ENCODE peak calls at places on chromosomes 7 and 10, in five cellular contexts. One of them, this sample, is unnamed.

GRCh38 chr7:47875406-47875805 is 72.9 kb downstream of the PKD1L1 start:
- DNase-seq in IMR-90: no peak
- DNase-seq in neuronal stem cell: no peak
- DNase-seq in trophoblast cell: no peak
- DNase-seq in H1: no peak
- DNase-seq in this sample: peak

GRCh38 chr7:140262242-140262903 is 85.6 kb upstream of the KDM7A start:
- DNase-seq in IMR-90: no peak
- DNase-seq in neuronal stem cell: no peak
- DNase-seq in trophoblast cell: no peak
- DNase-seq in H1: no peak
- DNase-seq in this sample: no peak

GRCh38 chr10:24721254-24722106 is 2.2 kb downstream of the ARHGAP21 start:
- DNase-seq in IMR-90: peak
- DNase-seq in neuronal stem cell: no peak
- DNase-seq in trophoblast cell: no peak
- DNase-seq in H1: no peak
- DNase-seq in this sample: peak

GRCh38 chr10:84683550-84683949 is 355.2 kb downstream of the CCSER2 start:
- DNase-seq in IMR-90: no peak
- DNase-seq in neuronal stem cell: no peak
- DNase-seq in trophoblast cell: no peak
- DNase-seq in H1: no peak
- DNase-seq in this sample: no peak

GRCh38 chr7:69545175-69545574 is 53.1 kb upstream of the AUTS2 start:
- DNase-seq in IMR-90: no peak
- DNase-seq in neuronal stem cell: no peak
- DNase-seq in trophoblast cell: no peak
- DNase-seq in H1: no peak
- DNase-seq in this sample: no peak

GRCh38 chr7:154698726-154699291 is 304.1 kb downstream of the PAXIP1 start:
- DNase-seq in IMR-90: no peak
- DNase-seq in neuronal stem cell: peak
- DNase-seq in trophoblast cell: no peak
- DNase-seq in H1: peak
- DNase-seq in this sample: no peak

GRCh38 chr7:128914566-128915151 is 4.2 kb upstream of the KCP start:
- DNase-seq in IMR-90: no peak
- DNase-seq in neuronal stem cell: no peak
- DNase-seq in trophoblast cell: no peak
- DNase-seq in H1: no peak
- DNase-seq in this sample: no peak

GRCh38 chr7:95471076-95471475 is 14.7 kb upstream of the ASB4 start:
- DNase-seq in IMR-90: no peak
- DNase-seq in neuronal stem cell: no peak
- DNase-seq in trophoblast cell: no peak
- DNase-seq in H1: no peak
- DNase-seq in this sample: no peak

GRCh38 chr7:117715784-117716445 is 157.3 kb downstream of the CTTNBP2 start:
- DNase-seq in IMR-90: peak
- DNase-seq in neuronal stem cell: peak
- DNase-seq in trophoblast cell: peak
- DNase-seq in H1: no peak
- DNase-seq in this sample: peak

GRCh38 chr7:124275411-124275810 is 242.5 kb upstream of the TMEM229A start:
- DNase-seq in IMR-90: peak
- DNase-seq in neuronal stem cell: no peak
- DNase-seq in trophoblast cell: no peak
- DNase-seq in H1: no peak
- DNase-seq in this sample: no peak

GRCh38 chr7:49643321-49643720 is 130.1 kb upstream of the VWC2 start:
- DNase-seq in IMR-90: no peak
- DNase-seq in neuronal stem cell: peak
- DNase-seq in trophoblast cell: no peak
- DNase-seq in H1: no peak
- DNase-seq in this sample: no peak

GRCh38 chr10:90579602-90580242 is 278.1 kb downstream of the HTR7 start:
- DNase-seq in IMR-90: peak
- DNase-seq in neuronal stem cell: no peak
- DNase-seq in trophoblast cell: peak
- DNase-seq in H1: peak
- DNase-seq in this sample: peak

GRCh38 chr7:111392976-111393762 is 169.1 kb downstream of the IMMP2L start:
- DNase-seq in IMR-90: peak
- DNase-seq in neuronal stem cell: peak
- DNase-seq in trophoblast cell: no peak
- DNase-seq in H1: no peak
- DNase-seq in this sample: peak

DNA sequence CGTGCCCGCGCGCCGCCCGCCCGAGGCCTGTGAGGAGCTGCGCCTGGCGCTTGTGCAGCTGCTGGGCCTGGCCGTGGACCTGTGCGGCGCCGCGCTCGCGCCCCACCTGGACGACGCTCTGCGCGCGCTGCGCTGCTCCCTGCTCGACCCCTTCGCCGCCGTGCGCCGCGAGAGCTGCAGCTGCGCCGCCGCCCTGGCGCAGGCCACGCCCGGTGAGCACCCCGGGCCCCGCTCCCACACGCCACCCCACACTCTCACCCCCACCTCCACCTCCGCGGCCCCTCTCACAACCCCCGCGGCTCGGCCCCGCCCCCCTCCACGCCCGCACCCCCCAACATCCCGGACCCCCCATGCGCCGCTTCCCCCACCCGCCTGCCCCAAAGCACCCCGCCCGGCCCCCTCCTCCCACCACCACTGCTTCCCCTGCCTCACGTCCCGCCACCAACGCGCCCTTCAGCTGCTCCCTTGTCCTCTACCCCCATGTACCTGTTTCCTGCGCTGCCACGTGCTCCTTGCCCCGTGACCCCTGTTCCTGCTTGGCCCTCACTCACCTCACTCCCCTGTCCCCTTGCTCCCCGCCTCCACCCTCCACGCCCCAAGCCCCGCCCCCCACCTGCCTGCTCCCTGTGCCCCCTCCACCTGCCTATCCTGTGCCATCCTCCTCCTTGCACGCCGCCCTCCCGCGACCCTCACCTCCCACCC is at the start of gene PRKAR1B:
- DNase-seq in IMR-90: no peak
- DNase-seq in neuronal stem cell: no peak
- DNase-seq in trophoblast cell: no peak
- DNase-seq in H1: no peak
- DNase-seq in this sample: no peak
- H4K8ac ChIP-seq in IMR-90: peak
- H4K8ac ChIP-seq in neuronal stem cell: peak
- H4K8ac ChIP-seq in trophoblast cell: peak
- H4K8ac ChIP-seq in H1: peak
- H4K8ac ChIP-seq in this sample: peak

DNA sequence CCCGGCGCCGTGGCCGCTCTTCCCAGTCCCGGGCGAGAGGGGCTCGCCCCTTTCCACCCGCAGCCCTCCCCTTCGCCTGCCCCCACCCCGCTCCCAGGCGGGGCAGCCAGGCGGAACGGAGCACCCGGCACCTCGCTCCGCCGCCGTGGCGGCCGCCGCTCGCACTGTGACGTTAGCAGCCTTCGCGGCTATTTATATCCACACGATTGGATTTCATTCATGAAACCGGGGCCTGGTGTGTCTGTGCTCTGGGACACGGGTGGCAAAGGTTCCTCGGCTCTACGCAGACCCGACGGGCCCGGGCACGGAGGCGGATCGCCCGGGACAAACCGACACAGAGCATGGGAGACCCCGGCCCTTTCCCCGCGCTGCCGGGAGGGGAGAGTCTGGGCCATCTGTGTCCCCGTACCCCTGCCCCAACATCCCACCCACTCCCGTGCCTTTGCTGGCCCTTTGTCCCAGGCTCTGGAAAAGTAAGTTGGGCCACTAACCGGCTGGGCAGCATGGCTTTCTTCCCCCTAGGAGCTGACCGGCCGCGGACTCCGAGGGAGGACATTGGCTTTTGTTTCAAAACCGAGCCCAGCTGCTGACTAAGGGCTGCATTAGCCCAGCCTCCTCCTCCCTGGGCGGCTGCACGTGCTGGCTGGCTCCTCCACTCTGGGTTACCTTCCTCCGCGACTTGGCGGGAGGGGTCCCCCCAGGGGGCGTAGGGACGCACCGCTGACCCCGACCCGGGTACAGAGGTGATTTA is at the start of gene RHOBTB1:
- DNase-seq in IMR-90: peak
- DNase-seq in neuronal stem cell: peak
- DNase-seq in trophoblast cell: peak
- DNase-seq in H1: no peak
- DNase-seq in this sample: peak
- H3K4me3 ChIP-seq in IMR-90: peak
- H3K4me3 ChIP-seq in neuronal stem cell: peak
- H3K4me3 ChIP-seq in trophoblast cell: peak
- H3K4me3 ChIP-seq in H1: peak
- H3K4me3 ChIP-seq in this sample: peak

DNA sequence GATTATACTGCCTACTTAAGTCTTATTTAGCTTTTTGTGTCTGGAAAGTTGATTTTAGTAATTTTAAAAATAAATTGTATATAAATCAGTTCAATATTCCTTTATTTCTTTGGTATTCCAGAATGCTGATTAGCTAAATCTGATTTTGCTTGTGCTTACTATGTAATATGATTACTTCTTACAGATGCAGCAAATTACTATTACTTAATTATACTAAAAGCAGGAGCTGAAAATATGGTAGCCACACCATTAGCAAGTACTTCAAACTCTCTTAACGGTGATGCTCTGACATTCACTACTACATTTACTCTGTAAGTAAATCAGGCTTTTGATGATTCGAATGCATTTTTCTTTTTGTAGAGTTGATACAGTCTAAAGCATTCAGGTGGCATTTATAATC is 34.0 kb downstream of the ANLN start:
- DNase-seq in IMR-90: no peak
- DNase-seq in neuronal stem cell: no peak
- DNase-seq in trophoblast cell: no peak
- DNase-seq in H1: no peak
- DNase-seq in this sample: no peak
- H2AFZ ChIP-seq in IMR-90: no peak
- H2AFZ ChIP-seq in neuronal stem cell: no peak
- H2AFZ ChIP-seq in trophoblast cell: no peak
- H2AFZ ChIP-seq in H1: no peak
- H2AFZ ChIP-seq in this sample: no peak

DNA sequence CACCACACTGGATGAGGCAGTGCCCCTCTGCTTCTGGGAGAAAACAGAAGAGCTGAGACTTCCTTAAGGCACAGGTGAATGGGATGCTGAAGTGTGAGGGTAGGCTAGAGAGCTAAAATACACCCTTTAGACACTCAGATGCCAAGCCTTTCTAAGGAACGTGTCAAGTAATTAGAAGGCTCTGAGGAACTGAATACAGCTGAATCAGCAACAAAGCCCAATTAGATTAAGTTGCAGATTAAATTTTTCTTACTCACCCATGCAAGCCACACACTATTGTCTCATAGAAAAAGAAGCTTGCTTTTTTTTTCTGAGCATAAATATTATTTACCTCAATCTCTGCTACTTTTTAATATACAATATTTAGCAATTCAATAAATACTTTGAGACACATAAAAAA is 354.3 kb upstream of the NRG3 start:
- DNase-seq in IMR-90: no peak
- DNase-seq in neuronal stem cell: no peak
- DNase-seq in trophoblast cell: no peak
- DNase-seq in H1: no peak
- DNase-seq in this sample: no peak
- H4K8ac ChIP-seq in IMR-90: no peak
- H4K8ac ChIP-seq in neuronal stem cell: no peak
- H4K8ac ChIP-seq in trophoblast cell: no peak
- H4K8ac ChIP-seq in H1: no peak
- H4K8ac ChIP-seq in this sample: no peak

DNA sequence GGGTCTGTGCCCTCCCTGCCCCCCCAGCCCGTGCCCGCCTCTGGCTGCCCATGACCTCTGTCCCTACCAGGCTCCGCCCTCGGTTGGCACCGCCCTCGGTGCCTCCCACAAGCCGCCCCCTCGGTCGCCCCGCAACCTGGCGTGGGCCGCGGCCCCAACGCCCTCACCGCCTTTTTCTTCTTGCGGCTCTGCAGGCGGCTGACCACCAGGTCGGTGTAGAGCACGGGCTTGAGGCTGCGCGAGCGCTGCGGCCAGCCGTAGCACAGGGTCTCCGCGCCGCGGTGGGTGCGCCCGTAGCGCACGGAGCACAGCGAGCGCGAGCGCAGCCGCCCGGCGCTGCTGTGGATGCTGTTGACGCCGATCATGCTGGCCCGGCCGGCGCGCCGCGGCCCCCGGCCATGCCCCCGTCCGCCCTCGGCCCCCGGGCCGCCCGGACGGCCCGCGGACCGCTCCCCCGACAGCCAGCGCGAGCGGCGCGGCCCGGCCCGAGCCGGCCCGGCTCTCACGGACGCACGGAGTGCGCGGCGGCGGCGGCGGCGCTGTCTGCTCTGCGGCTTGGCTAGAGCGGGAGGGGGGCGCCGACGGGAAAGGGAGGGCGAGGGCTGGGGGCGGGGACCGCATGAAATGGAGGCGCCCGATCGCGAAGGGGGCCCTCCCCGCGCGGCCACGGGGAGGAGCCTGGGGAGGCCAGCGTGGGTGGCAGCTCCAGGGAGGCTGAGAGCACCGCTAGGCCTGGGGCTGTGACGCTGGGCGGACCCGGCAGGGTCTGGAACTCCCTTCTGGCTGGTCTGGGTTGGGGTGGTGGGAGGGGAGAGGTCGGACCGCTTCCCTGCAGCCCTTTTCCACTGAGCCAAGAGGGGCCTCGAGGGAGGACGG is 9.6 kb downstream of the PSD start:
- DNase-seq in IMR-90: peak
- DNase-seq in neuronal stem cell: no peak
- DNase-seq in trophoblast cell: no peak
- DNase-seq in H1: no peak
- DNase-seq in this sample: peak
- H3K4me3 ChIP-seq in IMR-90: peak
- H3K4me3 ChIP-seq in neuronal stem cell: peak
- H3K4me3 ChIP-seq in trophoblast cell: peak
- H3K4me3 ChIP-seq in H1: peak
- H3K4me3 ChIP-seq in this sample: peak